ENCODE peak calls at places on chromosome 17, in nine cellular contexts. N is OCI-LY7; X is dorsolateral prefrontal cortex; I is CD8-positive, alpha-beta memory T cell; R is activated CD4-positive, alpha-beta T cell treated with anti-CD3 and anti-CD28 coated beads, Interleukin-2, amount 10 ng/mL, durations not matched to agents 7 days and 5 days; Q is SK-N-SH; K is activated effector memory CD4-positive, alpha-beta T cell treated with anti-CD3 and anti-CD28 coated beads, Interleukin-2, amount 50 U/mL, for 16 hours; B is ELR; H is occipital lobe. V is an unnamed sample.

GRCh38 chr17:43721537-43722268 is 36.9 kb downstream of the SOST start:
- DNase-seq in N (no peak), X (no peak), I (no peak), R (no peak), Q (no peak), K (no peak), B (peak), H (no peak), V (no peak)

GRCh38 chr17:49952912-49953497 is 16.0 kb upstream of the DLX4 start:
- DNase-seq in N (no peak), X (no peak), I (no peak), R (no peak), Q (no peak), K (no peak), B (peak), H (no peak), V (no peak)

GRCh38 chr17:21204923-21205322 is 9.0 kb downstream of the TMEM11 start:
- DNase-seq in N (no peak), X (no peak), I (no peak), R (no peak), Q (no peak), K (no peak), B (no peak), H (no peak), V (no peak)

GRCh38 chr17:44707755-44708400 is 587 bp upstream of the DBF4B start:
- DNase-seq in N (no peak), X (no peak), I (no peak), R (no peak), Q (no peak), K (no peak), B (peak), H (no peak), V (no peak)

GRCh38 chr17:77735341-77736206 is 222.9 kb upstream of the TNRC6C start:
- DNase-seq in N (no peak), X (no peak), I (no peak), R (no peak), Q (peak), K (peak), B (no peak), H (no peak), V (no peak)

GRCh38 chr17:43768382-43768781 is 9.8 kb upstream of the SOST start:
- DNase-seq in N (peak), X (peak), I (no peak), R (no peak), Q (no peak), K (no peak), B (no peak), H (no peak), V (no peak)

GRCh38 chr17:39688475-39688835 is 598 bp upstream of the PGAP3 start:
- DNase-seq in N (no peak), X (no peak), I (no peak), R (no peak), Q (no peak), K (no peak), B (peak), H (no peak), V (no peak)

GRCh38 chr17:32960815-32961214 is 30.8 kb upstream of the SPACA3 start:
- DNase-seq in N (no peak), X (no peak), I (no peak), R (no peak), Q (no peak), K (no peak), B (peak), H (no peak), V (no peak)

GRCh38 chr17:57810740-57811632 is 38.9 kb downstream of the MRPS23 start:
- DNase-seq in N (no peak), X (no peak), I (no peak), R (no peak), Q (peak), K (no peak), B (peak), H (no peak), V (no peak)

GRCh38 chr17:74369221-74369620 is 1.9 kb downstream of the GPR142 start:
- DNase-seq in N (peak), X (no peak), I (no peak), R (peak), Q (no peak), K (peak), B (no peak), H (no peak), V (peak)

GRCh38 chr17:46928472-46929261 is 5.7 kb downstream of the GOSR2 start:
- DNase-seq in N (no peak), X (no peak), I (no peak), R (no peak), Q (no peak), K (no peak), B (peak), H (no peak), V (no peak)

GRCh38 chr17:79874329-79874981 is 35.2 kb upstream of the CBX4 start:
- DNase-seq in N (peak), X (no peak), I (peak), R (peak), Q (peak), K (no peak), B (peak), H (no peak), V (no peak)

GRCh38 chr17:59561042-59561441 is 4.4 kb upstream of the DHX40 start:
- DNase-seq in N (peak), X (no peak), I (no peak), R (peak), Q (peak), K (no peak), B (peak), H (no peak), V (no peak)

GRCh38 chr17:40696651-40697072 is 6.9 kb downstream of the KRT24 start:
- DNase-seq in N (no peak), X (no peak), I (no peak), R (no peak), Q (no peak), K (no peak), B (no peak), H (no peak), V (no peak)

GRCh38 chr17:10069301-10069700 is 129.1 kb downstream of the GAS7 start:
- DNase-seq in N (no peak), X (no peak), I (no peak), R (no peak), Q (no peak), K (no peak), B (no peak), H (no peak), V (no peak)

GRCh38 chr17:59381716-59382570 is 50.5 kb downstream of the YPEL2 start:
- DNase-seq in N (no peak), X (peak), I (no peak), R (no peak), Q (no peak), K (peak), B (no peak), H (peak), V (no peak)

GRCh38 chr17:57567278-57567677 is 177.8 kb downstream of the CCDC182 start:
- DNase-seq in N (no peak), X (no peak), I (no peak), R (no peak), Q (peak), K (no peak), B (no peak), H (no peak), V (no peak)

GRCh38 chr17:13024526-13025263 is 6.9 kb upstream of the ELAC2 start:
- DNase-seq in N (peak), X (peak), I (peak), R (peak), Q (peak), K (peak), B (peak), H (peak), V (peak)

GRCh38 chr17:37848690-37849616 is 75.3 kb upstream of the TBC1D3K start:
- DNase-seq in N (no peak), X (no peak), I (no peak), R (peak), Q (no peak), K (no peak), B (peak), H (no peak), V (no peak)

GRCh38 chr17:40582328-40582901 is 17.1 kb upstream of the CCR7 start:
- DNase-seq in N (peak), X (no peak), I (peak), R (peak), Q (no peak), K (peak), B (no peak), H (no peak), V (no peak)

GRCh38 chr17:73262676-73263642 is 1.3 kb upstream of the CPSF4L start:
- DNase-seq in N (no peak), X (no peak), I (no peak), R (no peak), Q (peak), K (no peak), B (no peak), H (no peak), V (no peak)

GRCh38 chr17:41919165-41919817 is 540 bp upstream of the ACLY start:
- DNase-seq in N (no peak), X (no peak), I (no peak), R (no peak), Q (no peak), K (peak), B (no peak), H (peak), V (no peak)

GRCh38 chr17:67378444-67379250 is 1.6 kb downstream of the PITPNC1 start:
- DNase-seq in N (peak), X (peak), I (peak), R (peak), Q (peak), K (peak), B (peak), H (peak), V (peak)

GRCh38 chr17:45782889-45783592 is 1.1 kb upstream of the CRHR1 start:
- DNase-seq in N (no peak), X (no peak), I (peak), R (no peak), Q (peak), K (peak), B (no peak), H (peak), V (no peak)

GRCh38 chr17:81049973-81050551 is 15.1 kb downstream of the BAIAP2 start:
- DNase-seq in N (no peak), X (no peak), I (no peak), R (no peak), Q (peak), K (no peak), B (peak), H (no peak), V (no peak)

GRCh38 chr17:55496094-55496881 is 15.0 kb downstream of the SMIM36 start:
- DNase-seq in N (no peak), X (peak), I (no peak), R (no peak), Q (no peak), K (no peak), B (peak), H (no peak), V (no peak)

GRCh38 chr17:74274703-74275340 is 788 bp downstream of the DNAI2 start:
- DNase-seq in N (peak), X (no peak), I (no peak), R (no peak), Q (no peak), K (no peak), B (no peak), H (no peak), V (no peak)

GRCh38 chr17:11554042-11554441 is 44.2 kb upstream of the DNAH9 start:
- DNase-seq in N (no peak), X (peak), I (no peak), R (no peak), Q (no peak), K (no peak), B (no peak), H (peak), V (no peak)

GRCh38 chr17:57519199-57519598 is 225.9 kb downstream of the CCDC182 start:
- DNase-seq in N (no peak), X (no peak), I (no peak), R (no peak), Q (no peak), K (no peak), B (peak), H (no peak), V (no peak)

GRCh38 chr17:37610971-37611370 is 1.8 kb upstream of the SYNRG start:
- DNase-seq in N (peak), X (no peak), I (no peak), R (no peak), Q (no peak), K (no peak), B (no peak), H (no peak), V (no peak)

GRCh38 chr17:57356722-57357391 is 100.5 kb downstream of the MSI2 start:
- DNase-seq in N (peak), X (peak), I (no peak), R (no peak), Q (no peak), K (no peak), B (no peak), H (no peak), V (no peak)

GRCh38 chr17:6347776-6348175 is 87.1 kb downstream of the AIPL1 start:
- DNase-seq in N (no peak), X (no peak), I (no peak), R (no peak), Q (no peak), K (no peak), B (no peak), H (no peak), V (no peak)

GRCh38 chr17:7951143-7951792 is 19.3 kb downstream of the CNTROB start:
- DNase-seq in N (no peak), X (no peak), I (no peak), R (peak), Q (no peak), K (peak), B (no peak), H (no peak), V (no peak)

GRCh38 chr17:32102697-32103096 is 39.6 kb upstream of the RHOT1 start:
- DNase-seq in N (no peak), X (no peak), I (no peak), R (no peak), Q (no peak), K (no peak), B (no peak), H (no peak), V (no peak)

V was measured in T-cell.